ENCODE peak calls at places on chromosome 13, in five cellular contexts. C is IMR-90; G is stimulated activated CD4-positive, alpha-beta T cell treated with anti-CD3 and anti-CD28 coated beads, Interleukin-12 subunit alpha, Interleukin-12 subunit beta, amount 100 ng/mL, for 48 hours; W is NCI-H524; J is transverse colon. E is an unnamed sample.

GRCh38 chr13:110499621-110500281 is 61.8 kb downstream of the RAB20 start:
- DNase-seq in W (peak), G (no peak), J (no peak), C (peak), E (peak)

GRCh38 chr13:40235160-40235796 is 431.2 kb downstream of the FOXO1 start:
- DNase-seq in J (no peak), G (no peak), W (no peak), C (no peak), E (no peak)

GRCh38 chr13:32504263-32504662 is 34.3 kb downstream of the N4BP2L2 start:
- DNase-seq in W (no peak), G (no peak), C (no peak), J (no peak), E (no peak)

GRCh38 chr13:77752512-77753069 is 55.1 kb downstream of the SLAIN1 start:
- DNase-seq in W (peak), G (no peak), C (no peak), J (no peak), E (no peak)

GRCh38 chr13:21009036-21009435 is 52.4 kb downstream of the LATS2 start:
- DNase-seq in J (no peak), G (no peak), W (peak), C (no peak), E (peak)

GRCh38 chr13:108760129-108760528 is 130.7 kb downstream of the MYO16 start:
- DNase-seq in J (no peak), G (no peak), W (no peak), C (no peak), E (no peak)

GRCh38 chr13:87810391-87810801 is 139.2 kb downstream of the SLITRK5 start:
- DNase-seq in J (no peak), W (no peak), G (no peak), C (no peak), E (no peak)

GRCh38 chr13:62643799-62644484 is 1228.3 kb upstream of the PCDH20 start:
- DNase-seq in W (peak), G (no peak), C (no peak), J (no peak), E (peak)

GRCh38 chr13:44437356-44438233 is 64.0 kb downstream of the SERP2 start:
- DNase-seq in W (peak), C (peak), J (no peak), G (no peak), E (peak)

GRCh38 chr13:98144501-98145350 is 1.8 kb downstream of the FARP1 start:
- DNase-seq in W (peak), C (peak), G (no peak), J (no peak), E (peak)

E was measured in G401.